ENCODE peak calls at places on chromosomes 4 and X, in eight cellular contexts. Z is K562, X is transverse colon, F is suprapubic skin, B is HCT116, K is GM12892, J is prostate gland, N is GM23338. S is an unnamed sample.

GRCh38 chrX:112753116-112753515 is 73.4 kb upstream of the LHFPL1 start:
- DNase-seq in Z (no peak), N (no peak), J (no peak), K (no peak), B (no peak), X (no peak), F (no peak), S (no peak)

GRCh38 chrX:119565110-119565663 is at the start of gene STEEP1:
- DNase-seq in F (peak), X (peak), Z (peak), B (peak), K (peak), J (peak), N (peak), S (peak)

GRCh38 chrX:70525733-70526132 is 81.1 kb downstream of the DLG3 start:
- DNase-seq in F (no peak), X (no peak), B (no peak), J (peak), Z (no peak), K (no peak), N (no peak), S (no peak)

GRCh38 chr4:148444296-148445070 is 2.3 kb upstream of the NR3C2 start:
- DNase-seq in K (peak), B (no peak), Z (no peak), X (peak), F (peak), N (peak), J (peak), S (no peak)

GRCh38 chrX:11579856-11580595 is 85.7 kb downstream of the ARHGAP6 start:
- DNase-seq in X (no peak), J (no peak), Z (no peak), B (no peak), F (no peak), K (no peak), N (no peak), S (no peak)

GRCh38 chrX:52341493-52341892 is 27.3 kb upstream of the XAGE2 start:
- DNase-seq in N (no peak), Z (no peak), K (no peak), F (no peak), J (no peak), B (peak), X (no peak), S (no peak)

GRCh38 chr4:156981262-156981661 is 9.7 kb upstream of the PDGFC start:
- DNase-seq in K (no peak), J (no peak), X (no peak), B (no peak), F (no peak), N (no peak), Z (no peak), S (no peak)

GRCh38 chr4:182206916-182207315 is 36.3 kb upstream of the TENM3 start:
- DNase-seq in K (no peak), Z (no peak), J (no peak), X (no peak), N (no peak), B (no peak), F (no peak), S (no peak)

GRCh38 chr4:150581611-150582010 is 340 bp upstream of the MAB21L2 start:
- DNase-seq in K (no peak), Z (no peak), X (peak), N (peak), B (no peak), F (no peak), J (no peak), S (no peak)

GRCh38 chr4:165684177-165684870 is 188.7 kb upstream of the TLL1 start:
- DNase-seq in J (no peak), F (no peak), N (no peak), K (no peak), B (no peak), Z (no peak), X (no peak), S (peak)

GRCh38 chr4:119025440-119025839 is 110.2 kb upstream of the MYOZ2 start:
- DNase-seq in X (peak), Z (no peak), K (no peak), J (peak), N (no peak), B (peak), F (no peak), S (peak)

GRCh38 chrX:76555816-76556215 is 128.3 kb downstream of the MAGEE1 start:
- DNase-seq in K (no peak), N (peak), X (no peak), J (no peak), B (peak), F (no peak), Z (peak), S (no peak)

GRCh38 chrX:153507484-153508178 is 9.8 kb upstream of the ATP2B3 start:
- DNase-seq in F (peak), B (peak), K (peak), J (peak), Z (peak), N (peak), X (peak), S (peak)

GRCh38 chr4:109945056-109945455 is 32.4 kb downstream of the EGF start:
- DNase-seq in X (no peak), F (no peak), N (no peak), B (no peak), J (no peak), Z (peak), K (no peak), S (no peak)

GRCh38 chrX:110836982-110837381 is 41.4 kb upstream of the CHRDL1 start:
- DNase-seq in J (no peak), N (peak), F (no peak), Z (peak), K (no peak), B (no peak), X (no peak), S (no peak)

GRCh38 chrX:38717871-38718270 is 83.4 kb upstream of the MID1IP1 start:
- DNase-seq in N (peak), Z (peak), F (no peak), K (no peak), B (peak), X (no peak), J (no peak), S (no peak)

GRCh38 chr4:125244848-125245450 is 69.8 kb upstream of the FAT4 start:
- DNase-seq in K (no peak), J (no peak), X (no peak), Z (no peak), B (no peak), F (no peak), N (peak), S (no peak)

GRCh38 chr4:157043131-157043530 is 32.8 kb upstream of the GLRB start:
- DNase-seq in X (no peak), F (no peak), N (peak), Z (no peak), J (no peak), K (no peak), B (no peak), S (no peak)

GRCh38 chrX:44569122-44569521 is 26.5 kb upstream of the FUNDC1 start:
- DNase-seq in X (no peak), J (no peak), Z (no peak), B (no peak), F (no peak), K (no peak), N (no peak), S (no peak)

GRCh38 chr4:102623622-102624021 is 122.5 kb downstream of the NFKB1 start:
- DNase-seq in Z (peak), F (no peak), N (peak), B (peak), X (no peak), J (no peak), K (no peak), S (no peak)

GRCh38 chr4:22508376-22508775 is 7.5 kb downstream of the ADGRA3 start:
- DNase-seq in J (no peak), F (no peak), B (no peak), K (no peak), X (no peak), N (no peak), Z (no peak), S (no peak)

GRCh38 chr4:53902786-53903185 is 161.6 kb downstream of the CHIC2 start:
- DNase-seq in K (no peak), Z (no peak), X (no peak), N (no peak), B (no peak), J (no peak), F (no peak), S (no peak)

GRCh38 chrX:112901821-112902732 is 61.4 kb upstream of the AMOT start:
- DNase-seq in K (no peak), J (no peak), N (no peak), F (no peak), B (no peak), Z (no peak), X (no peak), S (no peak)

GRCh38 chr4:14841801-14842748 is 160.2 kb upstream of the CPEB2 start:
- DNase-seq in K (no peak), J (no peak), B (no peak), X (peak), F (no peak), N (no peak), Z (no peak), S (no peak)
- TF ChIP-seq POLR2AphosphoS5 in K (no peak), J (no peak), B (no peak), X (no peak), F (no peak), N (no peak), Z (no peak), S (no peak)

DNA sequence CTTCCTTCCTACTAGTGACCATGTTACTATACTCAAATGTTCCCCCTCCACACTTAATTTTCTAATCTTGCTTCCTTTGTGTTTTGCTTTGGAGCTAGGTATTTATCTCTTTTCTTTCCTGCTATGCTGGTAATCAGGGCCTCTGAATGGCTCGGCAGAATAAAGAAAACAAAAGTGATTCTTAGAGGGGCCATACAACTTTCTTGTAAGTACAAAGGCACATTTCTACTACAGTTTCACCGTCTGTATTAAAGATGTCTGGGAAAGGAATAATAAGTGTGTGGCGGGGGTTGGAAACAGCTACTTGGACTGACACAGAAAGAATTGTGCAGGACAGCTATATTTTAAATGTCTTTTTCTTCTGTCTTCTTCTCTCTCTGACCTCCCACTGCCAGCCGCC is 50.3 kb downstream of the GPC3 start:
- DNase-seq in Z (no peak), J (no peak), N (no peak), K (no peak), F (no peak), B (no peak), X (no peak), S (no peak)
- TF ChIP-seq POLR2AphosphoS5 in Z (no peak), J (no peak), N (no peak), K (no peak), F (no peak), B (no peak), X (no peak), S (no peak)

DNA sequence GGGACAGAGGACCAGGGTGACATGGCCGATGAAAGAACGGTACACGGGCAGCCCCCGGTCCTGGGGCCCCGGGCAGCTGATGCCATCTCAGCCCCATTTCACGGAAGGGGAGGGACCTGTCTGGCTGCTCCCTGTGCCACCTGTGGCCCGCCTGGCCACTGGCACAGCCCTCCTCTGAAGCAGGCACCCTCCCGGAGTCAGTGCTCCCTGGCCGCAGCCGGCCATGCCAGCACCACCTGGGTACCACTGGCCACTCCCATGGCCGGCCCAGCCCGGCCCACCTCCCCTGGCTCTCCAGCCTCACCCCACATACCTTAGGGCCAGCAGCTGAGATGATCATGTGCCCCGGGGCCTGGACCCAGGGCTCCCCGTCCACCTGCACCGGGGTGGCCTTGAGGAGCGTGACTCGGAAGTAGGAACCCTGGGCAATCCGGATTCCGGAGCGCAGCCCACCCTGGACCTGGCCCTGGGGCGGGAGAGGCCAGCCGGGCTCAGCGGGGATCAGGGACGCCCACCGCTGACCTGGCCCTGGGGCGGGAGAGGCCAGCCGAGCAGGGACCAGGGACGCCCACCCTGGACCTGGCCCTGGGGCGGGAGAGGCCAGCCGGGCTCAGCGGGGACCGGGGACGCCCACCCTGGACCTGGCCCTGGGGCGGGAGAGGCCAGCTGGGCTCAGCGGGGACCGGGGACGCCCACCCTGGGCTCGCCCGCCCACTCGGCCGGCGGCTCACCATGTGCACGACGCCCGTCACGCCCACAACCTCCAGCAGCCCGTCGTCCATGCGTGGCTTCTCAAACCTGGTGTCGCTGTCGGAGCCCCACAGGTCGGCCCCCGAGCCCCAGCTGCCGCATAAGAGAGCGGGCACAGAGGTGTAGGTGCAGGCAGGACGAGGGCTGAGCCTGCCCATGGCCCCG is 12.4 kb downstream of the DGKQ start:
- DNase-seq in J (no peak), K (no peak), X (no peak), B (no peak), F (peak), Z (no peak), N (no peak), S (no peak)
- TF ChIP-seq POLR2AphosphoS5 in J (no peak), K (no peak), X (no peak), B (no peak), F (no peak), Z (no peak), N (no peak), S (no peak)

DNA sequence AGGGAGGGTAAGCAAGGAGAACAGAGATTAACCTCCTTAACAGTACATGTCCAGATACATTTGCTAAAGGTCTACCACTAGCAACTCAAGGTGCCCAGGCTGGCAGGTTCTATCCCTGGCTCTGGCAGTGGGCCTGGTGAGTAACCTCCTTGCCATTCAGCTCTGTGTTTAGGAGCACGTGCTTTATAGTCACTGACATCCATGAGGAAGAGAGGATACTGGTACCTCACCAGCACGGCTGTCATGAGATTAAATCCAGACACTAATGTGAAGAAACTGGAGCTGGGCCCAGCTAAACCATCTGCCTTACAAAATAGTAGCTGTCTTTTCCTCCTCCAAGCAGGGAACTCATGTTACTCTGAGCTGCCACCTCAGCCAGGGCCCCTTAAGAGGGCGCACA is 45.3 kb downstream of the GPRASP3 start:
- DNase-seq in F (no peak), N (no peak), Z (no peak), X (peak), B (no peak), J (no peak), K (no peak), S (no peak)
- TF ChIP-seq POLR2AphosphoS5 in F (no peak), N (no peak), Z (no peak), X (peak), B (no peak), J (no peak), K (no peak), S (no peak)

DNA sequence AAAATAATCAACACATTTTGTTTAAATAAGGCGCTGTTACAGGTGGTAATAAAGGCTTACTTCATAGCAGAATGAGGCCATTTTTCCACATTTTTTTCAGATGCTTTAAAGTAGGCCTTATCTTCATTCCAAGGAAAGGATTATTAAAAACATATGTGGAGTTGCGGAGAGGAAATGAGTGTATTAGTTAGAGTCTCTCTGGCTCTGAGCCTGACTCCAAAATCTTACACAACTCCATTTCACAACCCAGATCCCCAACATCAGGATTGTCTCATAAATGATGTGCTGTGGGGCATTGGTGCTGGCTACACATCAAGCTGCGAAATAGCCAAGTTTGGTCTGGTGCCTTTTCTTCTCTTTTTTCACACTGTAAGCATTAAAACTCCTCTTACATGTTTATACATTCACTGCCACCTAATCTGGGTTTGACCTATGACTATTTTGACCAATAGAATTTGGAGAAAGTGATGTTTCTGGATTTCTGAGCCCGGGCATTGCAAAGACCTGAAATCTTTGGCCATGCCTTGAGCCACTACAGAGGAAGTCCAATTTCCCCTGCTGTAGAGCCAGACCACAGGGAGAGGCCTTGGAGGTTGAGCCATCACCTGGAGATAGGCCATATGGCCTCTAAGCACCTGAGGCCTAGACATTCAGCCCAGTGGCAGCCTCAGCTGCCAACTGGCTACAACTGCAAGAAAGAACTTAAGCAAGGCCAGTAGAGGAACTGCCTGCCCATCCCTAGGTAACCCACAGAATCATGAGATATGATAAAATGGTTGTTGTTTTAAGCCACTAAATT is 16.7 kb upstream of the SOD3 start:
- DNase-seq in F (no peak), K (no peak), N (no peak), J (no peak), B (no peak), Z (no peak), X (peak), S (no peak)
- TF ChIP-seq POLR2AphosphoS5 in F (no peak), K (no peak), N (no peak), J (no peak), B (no peak), Z (no peak), X (peak), S (no peak)

GRCh38 chr4:26077840-26078239 is 163.8 kb downstream of the SMIM20 start:
- DNase-seq in B (no peak), N (no peak), J (no peak), X (no peak), K (no peak), Z (no peak), F (no peak), S (no peak)

GRCh38 chr4:26075588-26075987 is 161.6 kb downstream of the SMIM20 start:
- DNase-seq in Z (no peak), B (no peak), F (no peak), J (no peak), N (no peak), X (no peak), K (no peak), S (no peak)

GRCh38 chr4:26076896-26077295 is 162.9 kb downstream of the SMIM20 start:
- DNase-seq in N (no peak), F (no peak), X (no peak), K (no peak), B (no peak), Z (no peak), J (no peak), S (no peak)

GRCh38 chr4:26074672-26075071 is 160.7 kb downstream of the SMIM20 start:
- DNase-seq in Z (no peak), N (peak), B (no peak), F (no peak), J (no peak), X (no peak), K (peak), S (no peak)

DNA sequence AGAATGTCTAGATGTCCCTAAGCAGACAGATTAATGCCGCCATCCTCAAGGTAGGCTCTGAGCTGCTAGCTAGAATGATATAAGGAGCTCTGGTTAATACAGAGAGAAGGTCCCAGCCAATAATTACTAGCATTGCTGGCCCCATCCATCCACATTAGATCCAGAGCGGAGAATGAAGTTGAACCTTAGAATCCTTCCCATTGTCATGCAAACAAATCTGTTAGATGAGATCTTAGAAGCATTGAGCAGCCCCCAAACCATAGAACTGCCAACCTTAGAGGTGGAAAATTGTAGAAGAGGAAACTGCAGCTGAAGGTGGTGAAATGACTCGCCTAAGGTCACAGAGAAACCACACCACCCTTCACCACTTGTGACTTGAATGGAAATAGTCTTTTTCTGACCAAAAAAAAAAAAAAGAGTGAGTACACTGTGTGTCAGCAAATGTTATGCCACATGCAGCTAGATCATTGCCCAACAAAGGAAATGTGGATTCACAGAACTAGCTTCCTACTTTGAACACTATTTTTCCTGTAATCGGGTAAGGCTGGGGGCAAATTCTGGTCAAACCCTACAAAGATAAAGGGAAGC is 162.1 kb downstream of the SMIM20 start:
- DNase-seq in F (no peak), N (no peak), B (no peak), K (no peak), J (no peak), X (no peak), Z (no peak), S (no peak)
- TF ChIP-seq POLR2AphosphoS5 in F (no peak), N (no peak), B (no peak), K (no peak), J (no peak), X (no peak), Z (no peak), S (no peak)

GRCh38 chr4:123396294-123397275 is at the start of gene SPRY1:
- DNase-seq in Z (peak), F (peak), J (peak), K (peak), X (peak), B (peak), N (peak), S (peak)

GRCh38 chr4:123397276-123398150 is 918 bp downstream of the SPRY1 start:
- DNase-seq in Z (no peak), B (peak), N (peak), X (peak), K (no peak), J (peak), F (no peak), S (no peak)

GRCh38 chr4:123398151-123398802 is 1.7 kb downstream of the SPRY1 start:
- DNase-seq in X (peak), Z (peak), B (peak), J (peak), F (no peak), K (peak), N (peak), S (no peak)

GRCh38 chr4:123399638-123400358 is 3.2 kb downstream of the SPRY1 start:
- DNase-seq in B (no peak), F (no peak), N (no peak), K (no peak), Z (no peak), J (peak), X (no peak), S (no peak)

GRCh38 chr4:123398803-123399637 is 2.4 kb downstream of the SPRY1 start:
- DNase-seq in K (peak), J (peak), X (peak), Z (no peak), N (peak), B (peak), F (peak), S (no peak)
- TF ChIP-seq POLR2AphosphoS5 in K (no peak), J (peak), X (no peak), Z (no peak), N (no peak), B (no peak), F (no peak), S (no peak)

GRCh38 chr4:137043184-137043583 is 489.1 kb downstream of the PCDH18 start:
- DNase-seq in K (no peak), J (no peak), N (no peak), B (no peak), Z (no peak), F (no peak), X (no peak), S (no peak)

GRCh38 chr4:137039369-137039768 is 492.9 kb downstream of the PCDH18 start:
- DNase-seq in Z (no peak), B (no peak), J (no peak), K (no peak), X (no peak), N (no peak), F (no peak), S (no peak)
- TF ChIP-seq POLR2AphosphoS5 in Z (no peak), B (no peak), J (no peak), K (no peak), X (no peak), N (no peak), F (no peak), S (no peak)

GRCh38 chrX:14819766-14820165 is 53.1 kb downstream of the FANCB start:
- DNase-seq in X (no peak), J (no peak), K (no peak), F (no peak), B (no peak), N (no peak), Z (no peak), S (no peak)
- TF ChIP-seq POLR2AphosphoS5 in X (no peak), J (no peak), K (no peak), F (no peak), B (no peak), N (no peak), Z (no peak), S (no peak)

S was measured in Panc1.